ENCODE peak calls at places on chromosomes 6 and 20, in four cellular contexts. One of them, this sample, is unnamed.

GRCh38 chr6:53746442-53747103 is 48.2 kb upstream of the LRRC1 start:
- DNase-seq in epithelial cell of esophagus: peak; percentile 96
- DNase-seq in lower lobe of right lung: no peak
- DNase-seq in psoas muscle: no peak
- DNase-seq in this sample: no peak

GRCh38 chr6:118387921-118388701 is 160.0 kb upstream of the PLN start:
- DNase-seq in psoas muscle: no peak
- DNase-seq in epithelial cell of esophagus: peak; percentile 80
- DNase-seq in lower lobe of right lung: no peak
- DNase-seq in this sample: peak; percentile 89

GRCh38 chr6:75402296-75402695 is 91.3 kb downstream of the FILIP1 start:
- DNase-seq in psoas muscle: peak; percentile 79
- DNase-seq in lower lobe of right lung: no peak
- DNase-seq in epithelial cell of esophagus: peak; percentile 30
- DNase-seq in this sample: peak; percentile 39

GRCh38 chr20:37090357-37090871 is 5.4 kb downstream of the RBL1 start:
- DNase-seq in psoas muscle: no peak
- DNase-seq in lower lobe of right lung: no peak
- DNase-seq in epithelial cell of esophagus: peak; percentile 24
- DNase-seq in this sample: no peak

GRCh38 chr6:125988280-125988679 is 1.9 kb downstream of the TRMT11 start:
- DNase-seq in psoas muscle: no peak
- DNase-seq in lower lobe of right lung: no peak
- DNase-seq in epithelial cell of esophagus: no peak
- DNase-seq in this sample: no peak

GRCh38 chr20:32622585-32623468 is 37.7 kb upstream of the NOL4L start:
- DNase-seq in lower lobe of right lung: no peak
- DNase-seq in psoas muscle: no peak
- DNase-seq in epithelial cell of esophagus: no peak
- DNase-seq in this sample: no peak

GRCh38 chr20:57445298-57445697 is 54.1 kb downstream of the RBM38 start:
- DNase-seq in psoas muscle: peak; percentile 91
- DNase-seq in epithelial cell of esophagus: no peak
- DNase-seq in lower lobe of right lung: no peak
- DNase-seq in this sample: peak; percentile 67

GRCh38 chr6:158328952-158329351 is 16.7 kb downstream of the TULP4 start:
- DNase-seq in psoas muscle: no peak
- DNase-seq in epithelial cell of esophagus: no peak
- DNase-seq in lower lobe of right lung: no peak
- DNase-seq in this sample: no peak

GRCh38 chr6:43185391-43185790 is 3.4 kb downstream of the CUL9 start:
- DNase-seq in lower lobe of right lung: no peak
- DNase-seq in epithelial cell of esophagus: no peak
- DNase-seq in psoas muscle: no peak
- DNase-seq in this sample: no peak

GRCh38 chr20:44746367-44747165 is 901 bp downstream of the KCNK15 start:
- DNase-seq in epithelial cell of esophagus: no peak
- DNase-seq in lower lobe of right lung: peak; percentile 58
- DNase-seq in psoas muscle: peak; percentile 50
- DNase-seq in this sample: no peak

GRCh38 chr20:39050555-39050902 is 88.4 kb downstream of the DHX35 start:
- DNase-seq in lower lobe of right lung: no peak
- DNase-seq in psoas muscle: no peak
- DNase-seq in epithelial cell of esophagus: no peak
- DNase-seq in this sample: no peak

GRCh38 chr20:53021934-53022333 is 49.8 kb downstream of the TSHZ2 start:
- DNase-seq in epithelial cell of esophagus: peak; percentile 52
- DNase-seq in psoas muscle: no peak
- DNase-seq in lower lobe of right lung: no peak
- DNase-seq in this sample: no peak

GRCh38 chr6:145787688-145788087 is 26.9 kb downstream of the FBXO30 start:
- DNase-seq in epithelial cell of esophagus: no peak
- DNase-seq in psoas muscle: no peak
- DNase-seq in lower lobe of right lung: no peak
- DNase-seq in this sample: no peak

GRCh38 chr6:7214400-7214940 is 98.5 kb downstream of the SSR1 start:
- DNase-seq in epithelial cell of esophagus: no peak
- DNase-seq in lower lobe of right lung: no peak
- DNase-seq in psoas muscle: no peak
- DNase-seq in this sample: no peak

GRCh38 chr6:54050750-54051149 is 60.5 kb upstream of the MLIP start:
- DNase-seq in epithelial cell of esophagus: no peak
- DNase-seq in psoas muscle: no peak
- DNase-seq in lower lobe of right lung: no peak
- DNase-seq in this sample: no peak

GRCh38 chr20:55693646-55694045 is 311.7 kb downstream of the CBLN4 start:
- DNase-seq in epithelial cell of esophagus: no peak
- DNase-seq in psoas muscle: no peak
- DNase-seq in lower lobe of right lung: no peak
- DNase-seq in this sample: no peak

GRCh38 chr6:1081566-1081965 is 230.3 kb upstream of the FOXQ1 start:
- DNase-seq in epithelial cell of esophagus: no peak
- DNase-seq in lower lobe of right lung: no peak
- DNase-seq in psoas muscle: no peak
- DNase-seq in this sample: no peak

GRCh38 chr20:42565106-42565990 is 624.4 kb downstream of the PTPRT start:
- DNase-seq in psoas muscle: no peak
- DNase-seq in epithelial cell of esophagus: no peak
- DNase-seq in lower lobe of right lung: no peak
- DNase-seq in this sample: no peak

GRCh38 chr20:59596690-59597089 is 7.7 kb upstream of the PHACTR3 start:
- DNase-seq in epithelial cell of esophagus: no peak
- DNase-seq in lower lobe of right lung: no peak
- DNase-seq in psoas muscle: no peak
- DNase-seq in this sample: no peak

GRCh38 chr6:169503556-169503955 is 198.3 kb downstream of the WDR27 start:
- DNase-seq in lower lobe of right lung: no peak
- DNase-seq in epithelial cell of esophagus: no peak
- DNase-seq in psoas muscle: no peak
- DNase-seq in this sample: peak; percentile 26

GRCh38 chr6:164967102-164967501 is 342.3 kb downstream of the C6orf118 start:
- DNase-seq in psoas muscle: no peak
- DNase-seq in lower lobe of right lung: no peak
- DNase-seq in epithelial cell of esophagus: no peak
- DNase-seq in this sample: no peak

GRCh38 chr6:24205020-24205492 is 79.0 kb downstream of the NRSN1 start:
- DNase-seq in psoas muscle: no peak
- DNase-seq in lower lobe of right lung: no peak
- DNase-seq in epithelial cell of esophagus: peak; percentile 41
- DNase-seq in this sample: peak; percentile 62

GRCh38 chr6:125749864-125750691 is 646 bp downstream of the HEY2 start:
- DNase-seq in psoas muscle: peak; percentile 63
- DNase-seq in epithelial cell of esophagus: no peak
- DNase-seq in lower lobe of right lung: no peak
- DNase-seq in this sample: no peak

GRCh38 chr6:110039996-110040383 is 61.9 kb downstream of the GPR6 start:
- DNase-seq in psoas muscle: no peak
- DNase-seq in lower lobe of right lung: no peak
- DNase-seq in epithelial cell of esophagus: peak; percentile 54
- DNase-seq in this sample: peak; percentile 49

GRCh38 chr6:17491416-17492142 is 98.2 kb downstream of the CAP2 start:
- DNase-seq in psoas muscle: peak; percentile 56
- DNase-seq in lower lobe of right lung: no peak
- DNase-seq in epithelial cell of esophagus: no peak
- DNase-seq in this sample: no peak

GRCh38 chr20:63114006-63114692 is 101.8 kb downstream of the YTHDF1 start:
- DNase-seq in lower lobe of right lung: peak; percentile 17
- DNase-seq in epithelial cell of esophagus: no peak
- DNase-seq in psoas muscle: peak; percentile 23
- DNase-seq in this sample: no peak

GRCh38 chr20:10673176-10673830 is 496 bp downstream of the JAG1 start:
- DNase-seq in lower lobe of right lung: peak; percentile 59
- DNase-seq in psoas muscle: peak; percentile 64
- DNase-seq in epithelial cell of esophagus: no peak
- DNase-seq in this sample: no peak

GRCh38 chr6:760982-761955 is 68.3 kb upstream of the EXOC2 start:
- DNase-seq in epithelial cell of esophagus: no peak
- DNase-seq in psoas muscle: peak; percentile 53
- DNase-seq in lower lobe of right lung: no peak
- DNase-seq in this sample: no peak

GRCh38 chr20:5781798-5782750 is 31.9 kb downstream of the SHLD1 start:
- DNase-seq in epithelial cell of esophagus: no peak
- DNase-seq in psoas muscle: no peak
- DNase-seq in lower lobe of right lung: no peak
- DNase-seq in this sample: no peak

GRCh38 chr6:125748534-125749111 is 809 bp upstream of the HEY2 start:
- DNase-seq in epithelial cell of esophagus: peak; percentile 27
- DNase-seq in lower lobe of right lung: no peak
- DNase-seq in psoas muscle: no peak
- DNase-seq in this sample: no peak

GRCh38 chr6:36025260-36025931 is 955 bp upstream of the SLC26A8 start:
- DNase-seq in lower lobe of right lung: no peak
- DNase-seq in epithelial cell of esophagus: no peak
- DNase-seq in psoas muscle: no peak
- DNase-seq in this sample: peak; percentile 84

GRCh38 chr6:156980515-156980914 is 203.3 kb downstream of the ARID1B start:
- DNase-seq in psoas muscle: no peak
- DNase-seq in epithelial cell of esophagus: peak; percentile 54
- DNase-seq in lower lobe of right lung: no peak
- DNase-seq in this sample: no peak

GRCh38 chr6:126176266-126176665 is 163.6 kb upstream of the CENPW start:
- DNase-seq in psoas muscle: no peak
- DNase-seq in epithelial cell of esophagus: no peak
- DNase-seq in lower lobe of right lung: no peak
- DNase-seq in this sample: peak; percentile 71

GRCh38 chr6:16544006-16544405 is 217.3 kb downstream of the ATXN1 start:
- DNase-seq in lower lobe of right lung: no peak
- DNase-seq in epithelial cell of esophagus: no peak
- DNase-seq in psoas muscle: peak; percentile 59
- DNase-seq in this sample: peak; percentile 84

GRCh38 chr20:58570181-58570859 is 55.1 kb upstream of the APCDD1L start:
- DNase-seq in epithelial cell of esophagus: no peak
- DNase-seq in lower lobe of right lung: no peak
- DNase-seq in psoas muscle: no peak
- DNase-seq in this sample: peak; percentile 26
- H3K4me3 ChIP-seq in epithelial cell of esophagus: no peak overlapping the region
- H3K4me3 ChIP-seq in lower lobe of right lung: no peak overlapping the region
- H3K4me3 ChIP-seq in psoas muscle: no peak overlapping the region
- H3K4me3 ChIP-seq in this sample: no peak overlapping the region

GRCh38 chr6:97095466-97095865 is 170.9 kb downstream of the KLHL32 start:
- DNase-seq in lower lobe of right lung: no peak
- DNase-seq in epithelial cell of esophagus: peak; percentile 25
- DNase-seq in psoas muscle: no peak
- DNase-seq in this sample: no peak

GRCh38 chr6:97094376-97094775 is 169.8 kb downstream of the KLHL32 start:
- DNase-seq in epithelial cell of esophagus: peak; percentile 5
- DNase-seq in lower lobe of right lung: no peak
- DNase-seq in psoas muscle: no peak
- DNase-seq in this sample: no peak

GRCh38 chr6:97102152-97102790 is 177.7 kb downstream of the KLHL32 start:
- DNase-seq in psoas muscle: no peak
- DNase-seq in lower lobe of right lung: no peak
- DNase-seq in epithelial cell of esophagus: peak; percentile 36
- DNase-seq in this sample: no peak

DNA sequence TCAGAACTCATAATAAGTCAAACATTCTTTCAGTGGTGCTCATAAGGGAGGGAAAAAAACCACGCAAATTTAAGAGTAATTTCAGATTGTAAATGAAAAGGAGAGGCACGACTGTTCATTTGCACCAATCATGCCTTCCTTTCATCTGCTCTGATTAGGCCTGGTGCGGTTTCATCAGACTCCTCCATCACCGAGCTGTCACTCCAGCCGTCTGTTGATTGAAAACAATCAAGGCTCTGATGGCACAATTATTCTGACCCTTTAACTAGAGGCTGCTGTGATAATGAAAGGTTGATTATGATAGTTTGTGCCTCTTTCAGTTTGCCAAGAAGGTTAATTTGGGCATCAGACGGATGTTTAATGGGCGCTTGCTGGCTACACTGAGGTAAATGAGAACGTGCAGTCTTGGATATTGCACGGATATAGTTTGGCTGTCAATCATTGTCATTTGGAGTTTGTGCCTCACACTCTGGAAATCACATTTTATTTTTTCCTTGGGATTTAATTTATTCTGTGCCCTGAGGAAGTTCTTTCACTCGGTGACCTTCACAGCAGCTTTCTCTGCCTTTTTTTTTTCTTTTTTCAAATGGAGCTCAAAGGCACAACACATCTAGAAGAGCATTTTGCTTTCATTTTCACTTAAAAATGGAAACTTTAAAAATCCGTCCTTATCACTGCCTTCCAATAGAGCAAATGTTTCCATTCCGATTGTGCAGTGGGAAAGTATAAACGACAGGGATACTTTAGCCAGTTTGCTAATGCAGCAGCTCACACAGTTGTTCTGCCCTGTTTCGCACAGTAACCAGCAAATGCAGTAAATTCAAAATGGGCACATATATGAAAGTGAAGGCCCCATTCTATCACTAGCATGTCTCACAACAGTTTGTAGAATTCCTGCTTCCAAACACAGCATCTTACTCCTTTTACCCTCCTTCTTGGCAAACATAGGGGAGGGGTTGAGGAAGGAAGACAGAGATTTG is 172.8 kb downstream of the KLHL32 start:
- DNase-seq in lower lobe of right lung: no peak
- DNase-seq in epithelial cell of esophagus: no peak
- DNase-seq in psoas muscle: no peak
- DNase-seq in this sample: no peak
- H3K4me3 ChIP-seq in lower lobe of right lung: no peak overlapping the region
- H3K4me3 ChIP-seq in epithelial cell of esophagus: no peak overlapping the region
- H3K4me3 ChIP-seq in psoas muscle: no peak overlapping the region
- H3K4me3 ChIP-seq in this sample: peak overlapping the region; percentile 33

GRCh38 chr6:12490376-12490903 is 200.3 kb downstream of the EDN1 start:
- DNase-seq in epithelial cell of esophagus: no peak
- DNase-seq in lower lobe of right lung: no peak
- DNase-seq in psoas muscle: no peak
- DNase-seq in this sample: peak; percentile 48
- H3K4me3 ChIP-seq in epithelial cell of esophagus: no peak overlapping the region
- H3K4me3 ChIP-seq in lower lobe of right lung: no peak overlapping the region
- H3K4me3 ChIP-seq in psoas muscle: no peak overlapping the region
- H3K4me3 ChIP-seq in this sample: no peak overlapping the region

DNA sequence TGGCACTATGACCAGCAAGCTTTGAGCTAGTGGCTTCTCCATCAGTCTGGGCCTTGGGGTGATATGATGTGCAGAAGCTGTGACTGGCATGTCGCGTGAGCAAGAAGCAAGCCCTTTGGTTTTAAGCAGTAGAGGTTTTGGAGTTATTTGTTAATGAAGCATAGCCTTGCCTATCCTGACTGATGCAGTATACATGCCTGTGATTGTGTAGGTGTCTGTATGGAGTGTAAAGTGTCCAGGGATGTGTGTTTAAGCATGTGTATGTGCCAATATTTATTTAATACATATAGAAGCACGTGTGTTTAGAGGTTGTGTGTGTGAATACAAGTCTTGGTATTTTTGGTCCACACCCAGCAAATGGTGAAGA is 61.0 kb upstream of the CCDC167 start:
- DNase-seq in epithelial cell of esophagus: no peak
- DNase-seq in psoas muscle: no peak
- DNase-seq in lower lobe of right lung: no peak
- DNase-seq in this sample: no peak
- H3K4me3 ChIP-seq in epithelial cell of esophagus: no peak overlapping the region
- H3K4me3 ChIP-seq in psoas muscle: no peak overlapping the region
- H3K4me3 ChIP-seq in lower lobe of right lung: no peak overlapping the region
- H3K4me3 ChIP-seq in this sample: no peak overlapping the region

This sample was measured in fibroblast of pulmonary artery.